ENCODE peak calls at places on chromosomes 16 and 17, in eight cellular contexts. K is transverse colon; V is AG04450; R is SK-N-SH; A is naive thymus-derived CD4-positive, alpha-beta T cell; B is HTR-8/SVneo; W is astrocyte of the hippocampus; I is NCI-H345. L is an unnamed sample.
A peak's percentile ranks its signal among the peaks of the same experiment; 100 is the strongest.

GRCh38 chr17:53032861-53033271 is 789.9 kb upstream of the KIF2B start:
- DNase-seq in K (peak; percentile 23), V (no peak), R (peak; percentile 21), A (no peak), B (no peak), W (peak; percentile 50), I (peak; percentile 91), L (peak; percentile 63)

GRCh38 chr17:59617141-59617757 is 2.4 kb upstream of the CLTC start:
- DNase-seq in K (no peak), V (no peak), R (no peak), A (no peak), B (no peak), W (no peak), I (no peak), L (no peak)

GRCh38 chr17:76585649-76586593 is at the start of gene ST6GALNAC2:
- DNase-seq in K (peak; percentile 71), V (no peak), R (peak; percentile 94), A (no peak), B (peak; percentile 79), W (peak; percentile 80), I (peak; percentile 77), L (peak; percentile 23)

GRCh38 chr17:65856865-65857264 is 295.4 kb upstream of the AXIN2 start:
- DNase-seq in K (no peak), V (no peak), R (no peak), A (no peak), B (no peak), W (no peak), I (no peak), L (no peak)

GRCh38 chr17:60141111-60142018 is 8.4 kb upstream of the CA4 start:
- DNase-seq in K (no peak), V (no peak), R (peak; percentile 34), A (no peak), B (no peak), W (no peak), I (no peak), L (no peak)

GRCh38 chr17:80866050-80866793 is 125.4 kb upstream of the CHMP6 start:
- DNase-seq in K (peak; percentile 71), V (peak; percentile 24), R (peak; percentile 88), A (peak; percentile 28), B (peak; percentile 61), W (peak; percentile 80), I (peak; percentile 81), L (peak; percentile 69)

GRCh38 chr17:69404398-69404797 is 10.1 kb upstream of the MAP2K6 start:
- DNase-seq in K (no peak), V (no peak), R (no peak), A (no peak), B (no peak), W (no peak), I (no peak), L (no peak)

GRCh38 chr16:87226926-87227650 is 90.1 kb downstream of the C16orf95 start:
- DNase-seq in K (no peak), V (peak; percentile 82), R (no peak), A (no peak), B (no peak), W (peak; percentile 76), I (no peak), L (no peak)

GRCh38 chr17:74135391-74136167 is 67.9 kb upstream of the RPL38 start:
- DNase-seq in K (no peak), V (no peak), R (no peak), A (no peak), B (no peak), W (no peak), I (no peak), L (no peak)

GRCh38 chr16:72922714-72923113 is 125.2 kb downstream of the ZFHX3 start:
- DNase-seq in K (no peak), V (no peak), R (peak; percentile 63), A (no peak), B (no peak), W (no peak), I (no peak), L (no peak)

GRCh38 chr16:25040543-25040942 is 25.4 kb upstream of the ARHGAP17 start:
- DNase-seq in K (no peak), V (no peak), R (no peak), A (no peak), B (no peak), W (no peak), I (no peak), L (no peak)

GRCh38 chr17:32208436-32208835 is 57.2 kb upstream of the RHBDL3 start:
- DNase-seq in K (no peak), V (no peak), R (no peak), A (no peak), B (no peak), W (no peak), I (no peak), L (no peak)

GRCh38 chr16:2773188-2773968 is 3.7 kb downstream of the ELOB start:
- DNase-seq in K (no peak), V (no peak), R (no peak), A (no peak), B (no peak), W (no peak), I (no peak), L (no peak)

L was measured in NCI-H1092.